ENCODE peak calls at places on chromosome 5, in six cellular contexts. One of them, this sample, is unnamed.

GRCh38 chr5:82551840-82552385 is 273.8 kb upstream of the RPS23 start:
- DNase-seq in amygdala: no peak
- DNase-seq in psoas muscle: no peak
- DNase-seq in neural crest cell: no peak
- DNase-seq in naive thymus-derived CD8-positive, alpha-beta T cell: no peak
- DNase-seq in NCI-H2081: no peak
- DNase-seq in this sample: no peak

GRCh38 chr5:107651326-107651725 is 19.4 kb downstream of the EFNA5 start:
- DNase-seq in naive thymus-derived CD8-positive, alpha-beta T cell: no peak
- DNase-seq in NCI-H2081: no peak
- DNase-seq in psoas muscle: no peak
- DNase-seq in neural crest cell: no peak
- DNase-seq in amygdala: no peak
- DNase-seq in this sample: no peak

GRCh38 chr5:98962587-98962986 is 33.8 kb upstream of the CHD1 start:
- DNase-seq in NCI-H2081: no peak
- DNase-seq in amygdala: no peak
- DNase-seq in neural crest cell: no peak
- DNase-seq in naive thymus-derived CD8-positive, alpha-beta T cell: no peak
- DNase-seq in psoas muscle: no peak
- DNase-seq in this sample: no peak

GRCh38 chr5:113330533-113331200 is 104.1 kb downstream of the TSSK1B start:
- DNase-seq in neural crest cell: no peak
- DNase-seq in naive thymus-derived CD8-positive, alpha-beta T cell: peak; percentile 76
- DNase-seq in amygdala: no peak
- DNase-seq in psoas muscle: peak; percentile 82
- DNase-seq in NCI-H2081: peak; percentile 2
- DNase-seq in this sample: peak; percentile 45

GRCh38 chr5:176565760-176566288 is 16.7 kb downstream of the CDHR2 start:
- DNase-seq in naive thymus-derived CD8-positive, alpha-beta T cell: no peak
- DNase-seq in NCI-H2081: no peak
- DNase-seq in psoas muscle: no peak
- DNase-seq in amygdala: no peak
- DNase-seq in neural crest cell: no peak
- DNase-seq in this sample: no peak

GRCh38 chr5:32138839-32139493 is 35.2 kb downstream of the GOLPH3 start:
- DNase-seq in amygdala: no peak
- DNase-seq in NCI-H2081: no peak
- DNase-seq in neural crest cell: no peak
- DNase-seq in psoas muscle: no peak
- DNase-seq in naive thymus-derived CD8-positive, alpha-beta T cell: no peak
- DNase-seq in this sample: no peak

GRCh38 chr5:174542037-174542436 is 182.3 kb upstream of the MSX2 start:
- DNase-seq in NCI-H2081: no peak
- DNase-seq in amygdala: no peak
- DNase-seq in psoas muscle: no peak
- DNase-seq in neural crest cell: no peak
- DNase-seq in naive thymus-derived CD8-positive, alpha-beta T cell: no peak
- DNase-seq in this sample: no peak

GRCh38 chr5:80885698-80886000 is 74.5 kb upstream of the RASGRF2 start:
- DNase-seq in naive thymus-derived CD8-positive, alpha-beta T cell: no peak
- DNase-seq in psoas muscle: no peak
- DNase-seq in amygdala: no peak
- DNase-seq in neural crest cell: no peak
- DNase-seq in NCI-H2081: no peak
- DNase-seq in this sample: no peak

GRCh38 chr5:141245250-141245717 is at the start of gene PCDHB15:
- DNase-seq in neural crest cell: peak; percentile 29
- DNase-seq in amygdala: no peak
- DNase-seq in naive thymus-derived CD8-positive, alpha-beta T cell: no peak
- DNase-seq in psoas muscle: no peak
- DNase-seq in NCI-H2081: no peak
- DNase-seq in this sample: no peak

GRCh38 chr5:155689403-155689802 is 637.6 kb upstream of the SGCD start:
- DNase-seq in neural crest cell: no peak
- DNase-seq in amygdala: no peak
- DNase-seq in naive thymus-derived CD8-positive, alpha-beta T cell: no peak
- DNase-seq in NCI-H2081: peak; percentile 95
- DNase-seq in psoas muscle: no peak
- DNase-seq in this sample: peak; percentile 59

GRCh38 chr5:142803428-142804111 is 33.4 kb downstream of the ARHGAP26 start:
- DNase-seq in NCI-H2081: no peak
- DNase-seq in neural crest cell: no peak
- DNase-seq in psoas muscle: peak; percentile 62
- DNase-seq in amygdala: no peak
- DNase-seq in naive thymus-derived CD8-positive, alpha-beta T cell: no peak
- DNase-seq in this sample: no peak

GRCh38 chr5:34756781-34757624 is 82.0 kb upstream of the TTC23L start:
- DNase-seq in NCI-H2081: no peak
- DNase-seq in amygdala: no peak
- DNase-seq in naive thymus-derived CD8-positive, alpha-beta T cell: no peak
- DNase-seq in neural crest cell: peak; percentile 12
- DNase-seq in psoas muscle: no peak
- DNase-seq in this sample: no peak

GRCh38 chr5:13359326-13359725 is 585.2 kb downstream of the DNAH5 start:
- DNase-seq in NCI-H2081: no peak
- DNase-seq in naive thymus-derived CD8-positive, alpha-beta T cell: no peak
- DNase-seq in neural crest cell: no peak
- DNase-seq in amygdala: no peak
- DNase-seq in psoas muscle: no peak
- DNase-seq in this sample: no peak

GRCh38 chr5:108079754-108080153 is 302.1 kb downstream of the FBXL17 start:
- DNase-seq in naive thymus-derived CD8-positive, alpha-beta T cell: no peak
- DNase-seq in NCI-H2081: no peak
- DNase-seq in neural crest cell: no peak
- DNase-seq in amygdala: no peak
- DNase-seq in psoas muscle: no peak
- DNase-seq in this sample: no peak

GRCh38 chr5:66554211-66554610 is 42.0 kb upstream of the MAST4 start:
- DNase-seq in psoas muscle: no peak
- DNase-seq in NCI-H2081: no peak
- DNase-seq in neural crest cell: no peak
- DNase-seq in naive thymus-derived CD8-positive, alpha-beta T cell: no peak
- DNase-seq in amygdala: no peak
- DNase-seq in this sample: no peak

GRCh38 chr5:128775537-128775936 is 189.8 kb upstream of the SLC27A6 start:
- DNase-seq in psoas muscle: no peak
- DNase-seq in neural crest cell: no peak
- DNase-seq in amygdala: no peak
- DNase-seq in naive thymus-derived CD8-positive, alpha-beta T cell: no peak
- DNase-seq in NCI-H2081: no peak
- DNase-seq in this sample: no peak

GRCh38 chr5:160399402-160400353 is at the start of gene FAM200C:
- DNase-seq in neural crest cell: peak; percentile 88
- DNase-seq in amygdala: peak; percentile 83
- DNase-seq in psoas muscle: peak; percentile 96
- DNase-seq in NCI-H2081: peak; percentile 94
- DNase-seq in naive thymus-derived CD8-positive, alpha-beta T cell: peak; percentile 53
- DNase-seq in this sample: peak; percentile 82

GRCh38 chr5:173855162-173855994 is 32.8 kb upstream of the CPEB4 start:
- DNase-seq in neural crest cell: no peak
- DNase-seq in psoas muscle: no peak
- DNase-seq in amygdala: no peak
- DNase-seq in naive thymus-derived CD8-positive, alpha-beta T cell: no peak
- DNase-seq in NCI-H2081: no peak
- DNase-seq in this sample: no peak

GRCh38 chr5:166845044-166845443 is 1446.4 kb upstream of the WWC1 start:
- DNase-seq in psoas muscle: no peak
- DNase-seq in NCI-H2081: no peak
- DNase-seq in neural crest cell: peak; percentile 32
- DNase-seq in amygdala: no peak
- DNase-seq in naive thymus-derived CD8-positive, alpha-beta T cell: no peak
- DNase-seq in this sample: no peak

GRCh38 chr5:94994465-94994996 is 290.4 kb downstream of the MCTP1 start:
- DNase-seq in NCI-H2081: no peak
- DNase-seq in psoas muscle: no peak
- DNase-seq in amygdala: no peak
- DNase-seq in neural crest cell: no peak
- DNase-seq in naive thymus-derived CD8-positive, alpha-beta T cell: no peak
- DNase-seq in this sample: no peak

GRCh38 chr5:177405805-177406204 is 3.6 kb downstream of the F12 start:
- DNase-seq in amygdala: no peak
- DNase-seq in neural crest cell: no peak
- DNase-seq in NCI-H2081: no peak
- DNase-seq in naive thymus-derived CD8-positive, alpha-beta T cell: no peak
- DNase-seq in psoas muscle: no peak
- DNase-seq in this sample: no peak

GRCh38 chr5:43315262-43315661 is 2.0 kb upstream of the HMGCS1 start:
- DNase-seq in psoas muscle: no peak
- DNase-seq in naive thymus-derived CD8-positive, alpha-beta T cell: no peak
- DNase-seq in amygdala: no peak
- DNase-seq in NCI-H2081: no peak
- DNase-seq in neural crest cell: no peak
- DNase-seq in this sample: no peak

GRCh38 chr5:40071870-40072269 is 607.8 kb upstream of the PTGER4 start:
- DNase-seq in naive thymus-derived CD8-positive, alpha-beta T cell: no peak
- DNase-seq in neural crest cell: no peak
- DNase-seq in NCI-H2081: no peak
- DNase-seq in psoas muscle: no peak
- DNase-seq in amygdala: no peak
- DNase-seq in this sample: no peak

GRCh38 chr5:14929293-14930065 is 57.9 kb upstream of the ANKH start:
- DNase-seq in neural crest cell: no peak
- DNase-seq in psoas muscle: no peak
- DNase-seq in NCI-H2081: no peak
- DNase-seq in amygdala: no peak
- DNase-seq in naive thymus-derived CD8-positive, alpha-beta T cell: no peak
- DNase-seq in this sample: no peak

GRCh38 chr5:111143910-111144309 is 51.8 kb downstream of the WDR36 start:
- DNase-seq in amygdala: no peak
- DNase-seq in neural crest cell: no peak
- DNase-seq in NCI-H2081: no peak
- DNase-seq in naive thymus-derived CD8-positive, alpha-beta T cell: no peak
- DNase-seq in psoas muscle: peak; percentile 63
- DNase-seq in this sample: no peak

GRCh38 chr5:135669416-135669815 is 90.6 kb upstream of the CXCL14 start:
- DNase-seq in amygdala: no peak
- DNase-seq in naive thymus-derived CD8-positive, alpha-beta T cell: no peak
- DNase-seq in NCI-H2081: no peak
- DNase-seq in neural crest cell: no peak
- DNase-seq in psoas muscle: no peak
- DNase-seq in this sample: no peak

GRCh38 chr5:132459031-132459982 is 31.3 kb downstream of the IRF1 start:
- DNase-seq in neural crest cell: no peak
- DNase-seq in naive thymus-derived CD8-positive, alpha-beta T cell: no peak
- DNase-seq in NCI-H2081: no peak
- DNase-seq in amygdala: no peak
- DNase-seq in psoas muscle: no peak
- DNase-seq in this sample: no peak

GRCh38 chr5:111563041-111563822 is 50.9 kb upstream of the STARD4 start:
- DNase-seq in amygdala: no peak
- DNase-seq in psoas muscle: no peak
- DNase-seq in neural crest cell: no peak
- DNase-seq in NCI-H2081: no peak
- DNase-seq in naive thymus-derived CD8-positive, alpha-beta T cell: no peak
- DNase-seq in this sample: no peak

GRCh38 chr5:181181650-181182565 is 23.1 kb downstream of the TRIM7 start:
- DNase-seq in naive thymus-derived CD8-positive, alpha-beta T cell: peak; percentile 73
- DNase-seq in amygdala: no peak
- DNase-seq in psoas muscle: peak; percentile 80
- DNase-seq in NCI-H2081: no peak
- DNase-seq in neural crest cell: peak; percentile 46
- DNase-seq in this sample: no peak

GRCh38 chr5:72402381-72402890 is 82.3 kb downstream of the PTCD2 start:
- DNase-seq in neural crest cell: no peak
- DNase-seq in naive thymus-derived CD8-positive, alpha-beta T cell: no peak
- DNase-seq in amygdala: no peak
- DNase-seq in psoas muscle: no peak
- DNase-seq in NCI-H2081: no peak
- DNase-seq in this sample: no peak

GRCh38 chr5:5481206-5481605 is 58.7 kb downstream of the ICE1 start:
- DNase-seq in psoas muscle: no peak
- DNase-seq in naive thymus-derived CD8-positive, alpha-beta T cell: peak; percentile 61
- DNase-seq in neural crest cell: no peak
- DNase-seq in amygdala: no peak
- DNase-seq in NCI-H2081: no peak
- DNase-seq in this sample: no peak

GRCh38 chr5:1279443-1280151 is 15.3 kb downstream of the TERT start:
- DNase-seq in NCI-H2081: no peak
- DNase-seq in psoas muscle: no peak
- DNase-seq in naive thymus-derived CD8-positive, alpha-beta T cell: no peak
- DNase-seq in neural crest cell: no peak
- DNase-seq in amygdala: no peak
- DNase-seq in this sample: no peak

GRCh38 chr5:131394128-131394527 is 130.3 kb downstream of the CDC42SE2 start:
- DNase-seq in amygdala: no peak
- DNase-seq in neural crest cell: no peak
- DNase-seq in psoas muscle: no peak
- DNase-seq in naive thymus-derived CD8-positive, alpha-beta T cell: peak; percentile 70
- DNase-seq in NCI-H2081: no peak
- DNase-seq in this sample: no peak

GRCh38 chr5:109328626-109329025 is 81.1 kb downstream of the PJA2 start:
- DNase-seq in psoas muscle: no peak
- DNase-seq in naive thymus-derived CD8-positive, alpha-beta T cell: no peak
- DNase-seq in amygdala: no peak
- DNase-seq in neural crest cell: no peak
- DNase-seq in NCI-H2081: no peak
- DNase-seq in this sample: no peak

GRCh38 chr5:25181249-25181648 is 536.5 kb upstream of the CDH10 start:
- DNase-seq in neural crest cell: no peak
- DNase-seq in NCI-H2081: no peak
- DNase-seq in amygdala: no peak
- DNase-seq in naive thymus-derived CD8-positive, alpha-beta T cell: no peak
- DNase-seq in psoas muscle: no peak
- DNase-seq in this sample: no peak

GRCh38 chr5:180173875-180174586 is 35.0 kb downstream of the RASGEF1C start:
- DNase-seq in psoas muscle: no peak
- DNase-seq in amygdala: no peak
- DNase-seq in neural crest cell: no peak
- DNase-seq in NCI-H2081: no peak
- DNase-seq in naive thymus-derived CD8-positive, alpha-beta T cell: no peak
- DNase-seq in this sample: no peak

GRCh38 chr5:61659221-61659696 is 327.2 kb downstream of the ZSWIM6 start:
- DNase-seq in neural crest cell: no peak
- DNase-seq in amygdala: no peak
- DNase-seq in NCI-H2081: no peak
- DNase-seq in psoas muscle: no peak
- DNase-seq in naive thymus-derived CD8-positive, alpha-beta T cell: no peak
- DNase-seq in this sample: no peak

GRCh38 chr5:179452356-179453230 is 97.8 kb upstream of the RUFY1 start:
- DNase-seq in psoas muscle: no peak
- DNase-seq in NCI-H2081: no peak
- DNase-seq in neural crest cell: no peak
- DNase-seq in amygdala: no peak
- DNase-seq in naive thymus-derived CD8-positive, alpha-beta T cell: no peak
- DNase-seq in this sample: no peak

GRCh38 chr5:178474562-178475184 is 115.5 kb downstream of the COL23A1 start:
- DNase-seq in naive thymus-derived CD8-positive, alpha-beta T cell: no peak
- DNase-seq in NCI-H2081: no peak
- DNase-seq in psoas muscle: no peak
- DNase-seq in amygdala: no peak
- DNase-seq in neural crest cell: no peak
- DNase-seq in this sample: no peak

GRCh38 chr5:140317859-140318258 is 15.0 kb upstream of the PFDN1 start:
- DNase-seq in psoas muscle: no peak
- DNase-seq in naive thymus-derived CD8-positive, alpha-beta T cell: no peak
- DNase-seq in NCI-H2081: no peak
- DNase-seq in amygdala: no peak
- DNase-seq in neural crest cell: no peak
- DNase-seq in this sample: no peak